ENCODE peak calls at places on chromosomes 1 and 21, in nine cellular contexts. Y is colonic mucosa, A is HFFc6, N is fibroblast of mammary gland, K is tibial nerve, M is B cell, Z is progenitor cell of endocrine pancreas, I is upper lobe of right lung, L is AG09319. C is an unnamed sample.

GRCh38 chr1:171251042-171251740 is 2.9 kb downstream of the FMO1 start:
- DNase-seq in Y (peak; percentile 38), A (no peak), N (no peak), K (no peak), M (peak; percentile 35), Z (peak; percentile 25), I (no peak), L (no peak), C (peak; percentile 68)

GRCh38 chr1:145690587-145691558 is 16.3 kb downstream of the PDZK1 start:
- DNase-seq in Y (no peak), A (peak; percentile 63), N (peak; percentile 87), K (no peak), M (peak; percentile 14), Z (no peak), I (no peak), L (peak; percentile 20), C (peak; percentile 84)

GRCh38 chr1:1084372-1085170 is 10.5 kb upstream of the RNF223 start:
- DNase-seq in Y (no peak), A (no peak), N (no peak), K (no peak), M (peak; percentile 14), Z (no peak), I (peak; percentile 62), L (no peak), C (no peak)

GRCh38 chr1:94119796-94120590 is 955 bp downstream of the ABCA4 start:
- DNase-seq in Y (no peak), A (no peak), N (no peak), K (no peak), M (no peak), Z (no peak), I (no peak), L (no peak), C (no peak)

GRCh38 chr1:151604291-151604690 is 7.6 kb upstream of the SNX27 start:
- DNase-seq in Y (no peak), A (no peak), N (no peak), K (no peak), M (no peak), Z (no peak), I (no peak), L (no peak), C (no peak)

GRCh38 chr1:117928881-117929339 is 511 bp downstream of the GDAP2 start:
- DNase-seq in Y (peak; percentile 72), A (peak; percentile 55), N (peak; percentile 68), K (peak; percentile 20), M (peak; percentile 79), Z (peak; percentile 24), I (peak; percentile 82), L (peak; percentile 12), C (peak; percentile 65)

GRCh38 chr1:14437410-14437913 is 161.0 kb upstream of the KAZN start:
- DNase-seq in Y (no peak), A (no peak), N (no peak), K (no peak), M (no peak), Z (no peak), I (no peak), L (no peak), C (no peak)

GRCh38 chr1:202638019-202638887 is 72.0 kb downstream of the SYT2 start:
- DNase-seq in Y (peak; percentile 84), A (no peak), N (no peak), K (no peak), M (no peak), Z (no peak), I (no peak), L (no peak), C (no peak)

GRCh38 chr1:164504699-164505098 is 54.3 kb upstream of the PBX1 start:
- DNase-seq in Y (no peak), A (peak; percentile 8), N (peak; percentile 68), K (no peak), M (no peak), Z (no peak), I (no peak), L (no peak), C (peak; percentile 71)

GRCh38 chr1:145994391-145995120 is 1.8 kb downstream of the TXNIP start:
- DNase-seq in Y (no peak), A (no peak), N (peak; percentile 52), K (no peak), M (no peak), Z (no peak), I (no peak), L (no peak), C (no peak)

GRCh38 chr21:30487336-30487735 is at the start of gene KRTAP19-2:
- DNase-seq in Y (no peak), A (no peak), N (no peak), K (no peak), M (no peak), Z (no peak), I (no peak), L (no peak), C (no peak)

GRCh38 chr1:25799758-25800537 is at the start of gene SELENON:
- DNase-seq in Y (peak; percentile 49), A (no peak), N (peak; percentile 40), K (no peak), M (peak; percentile 59), Z (peak; percentile 51), I (peak; percentile 89), L (no peak), C (peak; percentile 21)

GRCh38 chr1:151829352-151830046 is 2.1 kb downstream of the RORC start:
- DNase-seq in Y (no peak), A (no peak), N (no peak), K (no peak), M (no peak), Z (no peak), I (no peak), L (no peak), C (no peak)

DNA sequence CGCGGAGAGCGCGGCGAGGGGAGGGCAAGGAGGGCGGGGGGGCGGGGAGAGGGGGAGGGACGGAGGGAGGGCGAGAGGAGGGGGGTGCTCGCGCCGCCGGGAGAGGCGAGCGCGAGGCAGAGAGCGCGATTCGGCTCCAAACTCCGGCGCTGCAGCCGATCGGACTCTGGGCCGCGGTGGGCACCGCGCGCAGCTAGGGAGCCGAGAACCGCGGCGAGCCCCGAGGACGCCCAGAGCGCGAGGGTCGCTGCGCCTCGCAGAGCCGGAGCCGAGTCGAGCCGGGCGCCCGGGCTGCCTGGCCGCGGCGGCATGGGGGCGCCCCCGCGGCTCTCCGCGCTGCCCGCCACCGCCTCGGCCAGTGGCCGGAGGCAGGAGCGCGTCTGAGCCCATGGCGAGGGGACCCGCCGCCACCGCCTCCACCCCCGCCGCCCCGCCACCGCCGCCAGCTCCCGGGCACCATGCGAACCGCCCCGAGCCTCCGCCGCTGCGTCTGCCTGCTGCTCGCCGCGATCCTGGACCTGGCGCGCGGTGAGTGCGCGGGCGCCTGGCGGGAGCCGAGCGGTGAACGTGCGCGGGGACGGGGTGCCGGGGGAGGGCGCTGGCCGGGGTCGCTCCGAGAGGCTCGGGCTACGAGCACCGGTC is at the start of gene IGSF21:
- DNase-seq in Y (no peak), A (no peak), N (no peak), K (no peak), M (no peak), Z (no peak), I (no peak), L (no peak), C (no peak)
- TF ChIP-seq CTCF in Y (no peak), A (no peak), N (no peak), K (no peak), M (no peak), Z (no peak), I (no peak), L (no peak), C (no peak)

DNA sequence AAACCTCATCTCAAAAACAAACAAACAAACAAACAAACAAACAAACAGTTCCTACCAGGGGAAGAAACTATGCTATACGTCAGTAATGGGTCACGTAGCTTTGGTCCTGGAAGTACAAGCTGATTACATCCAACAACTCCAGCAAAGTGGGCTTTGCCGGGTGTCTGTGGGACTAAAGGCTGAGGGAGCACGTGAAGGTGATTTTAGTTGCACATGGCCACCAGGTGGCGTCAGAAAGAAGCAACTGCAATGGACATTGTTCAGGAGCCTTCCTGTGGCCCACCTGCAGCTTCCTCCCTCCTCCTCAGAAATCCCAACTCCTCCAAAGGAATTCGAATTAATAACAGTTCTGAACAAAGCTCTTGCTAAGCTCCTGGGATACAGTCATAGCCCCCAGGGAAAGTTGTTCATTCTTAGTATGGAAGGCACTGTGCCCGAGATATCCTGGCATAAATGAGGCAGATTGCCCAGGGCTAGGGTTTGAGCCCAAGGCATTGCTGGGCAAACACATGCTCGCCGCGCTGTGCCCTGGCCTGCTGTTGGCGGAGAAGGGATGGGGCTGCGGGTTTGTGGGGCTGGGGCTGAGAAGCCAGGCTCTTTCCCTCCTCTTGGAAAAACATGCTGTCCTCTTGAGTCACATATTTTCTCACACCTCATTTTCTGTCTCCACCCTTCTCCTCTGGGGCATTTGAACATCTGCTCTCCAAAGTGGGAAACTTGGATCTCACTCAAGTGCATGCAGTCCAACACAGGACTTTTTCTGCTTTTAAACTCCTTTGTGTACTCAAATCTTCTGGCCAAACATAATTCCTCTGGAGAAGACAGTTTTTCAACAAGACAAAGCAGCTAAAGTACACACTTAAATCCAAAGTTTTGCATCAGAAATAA is 28.6 kb downstream of the AKNAD1 start:
- DNase-seq in Y (peak; percentile 78), A (peak; percentile 71), N (peak; percentile 98), K (peak; percentile 87), M (peak; percentile 82), Z (peak; percentile 63), I (peak; percentile 78), L (no peak), C (peak; percentile 96)
- TF ChIP-seq CTCF in Y (peak; percentile 70), A (peak; percentile 96), N (peak; percentile 77), K (peak; percentile 59), M (no peak), Z (peak; percentile 81), I (peak; percentile 74), L (peak; percentile 66), C (peak; percentile 75)

DNA sequence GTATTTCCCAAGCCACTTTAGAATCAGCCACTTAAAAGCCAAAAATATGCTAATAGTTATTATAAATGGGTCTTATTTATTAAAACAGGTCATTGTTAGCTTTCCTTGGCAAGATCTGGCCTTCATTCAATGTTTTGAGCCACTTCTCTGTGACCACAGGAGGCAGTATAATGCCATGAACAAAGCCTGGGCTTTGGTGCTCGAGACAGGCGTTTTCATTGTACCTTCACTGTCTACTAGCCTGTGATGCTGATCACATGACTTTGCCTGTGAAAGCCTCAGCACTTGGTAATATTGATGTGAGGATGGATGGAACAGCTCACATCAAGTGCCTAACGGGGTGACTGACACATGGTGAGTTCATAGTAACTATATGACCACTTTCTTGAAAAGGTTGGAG is 217.0 kb downstream of the RWDD3 start:
- DNase-seq in Y (no peak), A (no peak), N (no peak), K (no peak), M (no peak), Z (no peak), I (no peak), L (no peak), C (peak; percentile 43)
- TF ChIP-seq CTCF in Y (no peak), A (no peak), N (no peak), K (no peak), M (no peak), Z (peak; percentile 24), I (no peak), L (no peak), C (no peak)

GRCh38 chr1:87450615-87451209 is 122.0 kb downstream of the LMO4 start:
- DNase-seq in Y (peak; percentile 39), A (no peak), N (no peak), K (no peak), M (peak; percentile 14), Z (no peak), I (no peak), L (no peak), C (peak; percentile 34)
- TF ChIP-seq CTCF in Y (no peak), A (no peak), N (no peak), K (no peak), M (no peak), Z (no peak), I (no peak), L (no peak), C (no peak)